ENCODE peak calls at places on chromosomes 4 and X, in nine cellular contexts. I is amniotic epithelial cell, Y is PC-9, M is mesenchymal stem cell, X is iris pigment epithelial cell, U is NCI-H345, B is cardiac fibroblast, D is hypothalamus, L is occipital lobe. T is an unnamed sample.

GRCh38 chr4:54384563-54384962 is 155.5 kb downstream of the PDGFRA start:
- DNase-seq in D (no peak), U (peak), L (no peak), M (peak), Y (no peak), I (peak), B (peak), X (peak), T (peak)

GRCh38 chr4:159027535-159027934 is 75.3 kb upstream of the RAPGEF2 start:
- DNase-seq in B (peak), X (no peak), L (no peak), I (no peak), Y (no peak), U (no peak), M (no peak), D (no peak), T (no peak)

GRCh38 chr4:145782756-145783155 is 102.8 kb downstream of the C4orf51 start:
- DNase-seq in U (no peak), Y (no peak), B (peak), M (no peak), I (no peak), D (no peak), L (no peak), X (no peak), T (no peak)

GRCh38 chr4:184444953-184445309 is 29.4 kb downstream of the IRF2 start:
- DNase-seq in L (no peak), D (no peak), I (no peak), U (no peak), B (no peak), M (no peak), Y (no peak), X (no peak), T (no peak)

GRCh38 chr4:93199492-93199891 is 629.1 kb upstream of the ATOH1 start:
- DNase-seq in B (peak), X (peak), L (no peak), U (peak), M (peak), Y (no peak), I (peak), D (no peak), T (no peak)

GRCh38 chr4:37138019-37138653 is 106.4 kb upstream of the NWD2 start:
- DNase-seq in I (no peak), M (no peak), L (no peak), B (no peak), Y (no peak), X (no peak), D (no peak), U (no peak), T (no peak)

GRCh38 chr4:87241341-87241740 is 20.9 kb upstream of the KLHL8 start:
- DNase-seq in Y (peak), L (no peak), U (peak), I (no peak), D (no peak), B (no peak), X (no peak), M (no peak), T (no peak)

GRCh38 chrX:81174286-81174685 is 27.4 kb downstream of the HMGN5 start:
- DNase-seq in D (no peak), Y (no peak), U (no peak), M (peak), X (peak), B (peak), I (peak), L (no peak), T (no peak)

GRCh38 chrX:48703228-48703627 is 6.7 kb downstream of the SUV39H1 start:
- DNase-seq in I (no peak), Y (no peak), X (no peak), D (no peak), L (no peak), M (no peak), B (no peak), U (no peak), T (no peak)

GRCh38 chr4:174521800-174522182 is 497 bp downstream of the HPGD start:
- DNase-seq in U (peak), Y (no peak), L (no peak), B (no peak), D (no peak), M (no peak), I (no peak), X (no peak), T (no peak)

GRCh38 chrX:13478740-13479451 is 90.5 kb upstream of the EGFL6 start:
- DNase-seq in D (no peak), Y (no peak), B (no peak), I (no peak), M (no peak), L (no peak), X (no peak), U (no peak), T (no peak)

GRCh38 chr4:98929341-98930267 is 671 bp upstream of the EIF4E start:
- DNase-seq in I (peak), U (peak), L (peak), Y (peak), B (peak), M (peak), X (peak), D (no peak), T (peak)

GRCh38 chr4:6963139-6963611 is 53.5 kb downstream of the TBC1D14 start:
- DNase-seq in M (peak), B (no peak), D (no peak), I (no peak), Y (no peak), X (no peak), U (no peak), L (no peak), T (no peak)

GRCh38 chrX:103831342-103831802 is 685 bp downstream of the RAB9B start:
- DNase-seq in M (no peak), U (no peak), I (no peak), Y (no peak), D (no peak), L (no peak), B (peak), X (no peak), T (no peak)

GRCh38 chrX:102765217-102765616 is 44.7 kb downstream of the GPRASP3 start:
- DNase-seq in X (peak), I (peak), U (no peak), M (peak), B (peak), D (no peak), Y (no peak), L (no peak), T (peak)

GRCh38 chr4:114780205-114780604 is 181.6 kb downstream of the UGT8 start:
- DNase-seq in L (no peak), U (peak), M (peak), I (no peak), X (peak), Y (no peak), D (no peak), B (peak), T (no peak)

T was measured in AG09309.